ENCODE peak calls at places on chromosome 14, in five cellular contexts. One of them, this sample, is unnamed.

GRCh38 chr14:103066399-103066798 is 9.1 kb upstream of the CDC42BPB start:
- DNase-seq in transverse colon: no peak
- DNase-seq in IMR-90: no peak
- DNase-seq in SK-N-SH: no peak
- DNase-seq in tibial artery: no peak
- DNase-seq in this sample: no peak

GRCh38 chr14:22549981-22550670 is 38.9 kb downstream of the DAD1 start:
- DNase-seq in transverse colon: no peak
- DNase-seq in IMR-90: peak
- DNase-seq in SK-N-SH: no peak
- DNase-seq in tibial artery: no peak
- DNase-seq in this sample: no peak

GRCh38 chr14:36442824-36443241 is 77.2 kb downstream of the NKX2-1 start:
- DNase-seq in transverse colon: no peak
- DNase-seq in IMR-90: no peak
- DNase-seq in SK-N-SH: no peak
- DNase-seq in tibial artery: no peak
- DNase-seq in this sample: no peak

GRCh38 chr14:106790189-106791036 is 1264.0 kb downstream of the TMEM121 start:
- DNase-seq in transverse colon: peak
- DNase-seq in IMR-90: no peak
- DNase-seq in SK-N-SH: peak
- DNase-seq in tibial artery: no peak
- DNase-seq in this sample: peak

GRCh38 chr14:39322807-39323206 is 89.1 kb downstream of the MIA2 start:
- DNase-seq in transverse colon: no peak
- DNase-seq in IMR-90: peak
- DNase-seq in SK-N-SH: no peak
- DNase-seq in tibial artery: no peak
- DNase-seq in this sample: no peak

GRCh38 chr14:98692832-98693231 is 579.2 kb downstream of the BCL11B start:
- DNase-seq in transverse colon: no peak
- DNase-seq in IMR-90: no peak
- DNase-seq in SK-N-SH: no peak
- DNase-seq in tibial artery: no peak
- DNase-seq in this sample: no peak

GRCh38 chr14:43621282-43621681 is 885.8 kb downstream of the FSCB start:
- DNase-seq in transverse colon: no peak
- DNase-seq in IMR-90: no peak
- DNase-seq in SK-N-SH: no peak
- DNase-seq in tibial artery: no peak
- DNase-seq in this sample: no peak

GRCh38 chr14:45893127-45893526 is 640.1 kb upstream of the MIS18BP1 start:
- DNase-seq in transverse colon: peak
- DNase-seq in IMR-90: no peak
- DNase-seq in SK-N-SH: no peak
- DNase-seq in tibial artery: no peak
- DNase-seq in this sample: no peak

GRCh38 chr14:99508896-99509629 is 27.9 kb downstream of the CCNK start:
- DNase-seq in transverse colon: no peak
- DNase-seq in IMR-90: no peak
- DNase-seq in SK-N-SH: no peak
- DNase-seq in tibial artery: no peak
- DNase-seq in this sample: no peak

GRCh38 chr14:39431416-39432178 is 636 bp downstream of the FBXO33 start:
- DNase-seq in transverse colon: peak
- DNase-seq in IMR-90: peak
- DNase-seq in SK-N-SH: peak
- DNase-seq in tibial artery: peak
- DNase-seq in this sample: peak

GRCh38 chr14:49206832-49207231 is 379.3 kb downstream of the RPS29 start:
- DNase-seq in transverse colon: no peak
- DNase-seq in IMR-90: no peak
- DNase-seq in SK-N-SH: no peak
- DNase-seq in tibial artery: no peak
- DNase-seq in this sample: no peak

GRCh38 chr14:94646481-94646880 is 34.3 kb downstream of the SERPINA3 start:
- DNase-seq in transverse colon: no peak
- DNase-seq in IMR-90: peak
- DNase-seq in SK-N-SH: no peak
- DNase-seq in tibial artery: no peak
- DNase-seq in this sample: no peak

GRCh38 chr14:51972566-51972965 is 16.8 kb upstream of the RTRAF start:
- DNase-seq in transverse colon: no peak
- DNase-seq in IMR-90: peak
- DNase-seq in SK-N-SH: no peak
- DNase-seq in tibial artery: no peak
- DNase-seq in this sample: no peak

GRCh38 chr14:26993541-26993940 is 395.7 kb upstream of the NOVA1 start:
- DNase-seq in transverse colon: no peak
- DNase-seq in IMR-90: no peak
- DNase-seq in SK-N-SH: no peak
- DNase-seq in tibial artery: no peak
- DNase-seq in this sample: no peak

GRCh38 chr14:99342906-99343305 is 70.9 kb upstream of the BCL11B start:
- DNase-seq in transverse colon: no peak
- DNase-seq in IMR-90: no peak
- DNase-seq in SK-N-SH: no peak
- DNase-seq in tibial artery: no peak
- DNase-seq in this sample: peak

GRCh38 chr14:54597795-54598443 is 31.0 kb downstream of the SAMD4A start:
- DNase-seq in transverse colon: no peak
- DNase-seq in IMR-90: peak
- DNase-seq in SK-N-SH: no peak
- DNase-seq in tibial artery: no peak
- DNase-seq in this sample: no peak

GRCh38 chr14:101521978-101522377 is 39.3 kb upstream of the DIO3 start:
- DNase-seq in transverse colon: no peak
- DNase-seq in IMR-90: no peak
- DNase-seq in SK-N-SH: no peak
- DNase-seq in tibial artery: no peak
- DNase-seq in this sample: no peak

GRCh38 chr14:99879401-99880295 is 86.4 kb downstream of the EML1 start:
- DNase-seq in transverse colon: no peak
- DNase-seq in IMR-90: peak
- DNase-seq in SK-N-SH: no peak
- DNase-seq in tibial artery: no peak
- DNase-seq in this sample: no peak

GRCh38 chr14:85596562-85596961 is 66.6 kb downstream of the FLRT2 start:
- DNase-seq in transverse colon: no peak
- DNase-seq in IMR-90: no peak
- DNase-seq in SK-N-SH: no peak
- DNase-seq in tibial artery: no peak
- DNase-seq in this sample: no peak

GRCh38 chr14:72736791-72737559 is 156.9 kb downstream of the DPF3 start:
- DNase-seq in transverse colon: no peak
- DNase-seq in IMR-90: no peak
- DNase-seq in SK-N-SH: peak
- DNase-seq in tibial artery: peak
- DNase-seq in this sample: no peak

GRCh38 chr14:64806202-64806861 is 73.4 kb downstream of the SPTB start:
- DNase-seq in transverse colon: no peak
- DNase-seq in IMR-90: peak
- DNase-seq in SK-N-SH: no peak
- DNase-seq in tibial artery: peak
- DNase-seq in this sample: peak

GRCh38 chr14:54509546-54510501 is at the start of gene CGRRF1:
- DNase-seq in transverse colon: peak
- DNase-seq in IMR-90: peak
- DNase-seq in SK-N-SH: peak
- DNase-seq in tibial artery: peak
- DNase-seq in this sample: peak

GRCh38 chr14:51680031-51680430 is 28.3 kb downstream of the FRMD6 start:
- DNase-seq in transverse colon: no peak
- DNase-seq in IMR-90: no peak
- DNase-seq in SK-N-SH: no peak
- DNase-seq in tibial artery: no peak
- DNase-seq in this sample: no peak

GRCh38 chr14:22319526-22320352 is 269.3 kb downstream of the DAD1 start:
- DNase-seq in transverse colon: peak
- DNase-seq in IMR-90: peak
- DNase-seq in SK-N-SH: peak
- DNase-seq in tibial artery: peak
- DNase-seq in this sample: no peak

GRCh38 chr14:54803926-54804719 is 98.5 kb downstream of the GCH1 start:
- DNase-seq in transverse colon: no peak
- DNase-seq in IMR-90: no peak
- DNase-seq in SK-N-SH: no peak
- DNase-seq in tibial artery: no peak
- DNase-seq in this sample: no peak

GRCh38 chr14:24298892-24299254 is 707 bp downstream of the DHRS1 start:
- DNase-seq in transverse colon: no peak
- DNase-seq in IMR-90: peak
- DNase-seq in SK-N-SH: no peak
- DNase-seq in tibial artery: no peak
- DNase-seq in this sample: no peak

GRCh38 chr14:87252103-87252502 is 740.9 kb downstream of the GALC start:
- DNase-seq in transverse colon: no peak
- DNase-seq in IMR-90: no peak
- DNase-seq in SK-N-SH: no peak
- DNase-seq in tibial artery: no peak
- DNase-seq in this sample: no peak

DNA sequence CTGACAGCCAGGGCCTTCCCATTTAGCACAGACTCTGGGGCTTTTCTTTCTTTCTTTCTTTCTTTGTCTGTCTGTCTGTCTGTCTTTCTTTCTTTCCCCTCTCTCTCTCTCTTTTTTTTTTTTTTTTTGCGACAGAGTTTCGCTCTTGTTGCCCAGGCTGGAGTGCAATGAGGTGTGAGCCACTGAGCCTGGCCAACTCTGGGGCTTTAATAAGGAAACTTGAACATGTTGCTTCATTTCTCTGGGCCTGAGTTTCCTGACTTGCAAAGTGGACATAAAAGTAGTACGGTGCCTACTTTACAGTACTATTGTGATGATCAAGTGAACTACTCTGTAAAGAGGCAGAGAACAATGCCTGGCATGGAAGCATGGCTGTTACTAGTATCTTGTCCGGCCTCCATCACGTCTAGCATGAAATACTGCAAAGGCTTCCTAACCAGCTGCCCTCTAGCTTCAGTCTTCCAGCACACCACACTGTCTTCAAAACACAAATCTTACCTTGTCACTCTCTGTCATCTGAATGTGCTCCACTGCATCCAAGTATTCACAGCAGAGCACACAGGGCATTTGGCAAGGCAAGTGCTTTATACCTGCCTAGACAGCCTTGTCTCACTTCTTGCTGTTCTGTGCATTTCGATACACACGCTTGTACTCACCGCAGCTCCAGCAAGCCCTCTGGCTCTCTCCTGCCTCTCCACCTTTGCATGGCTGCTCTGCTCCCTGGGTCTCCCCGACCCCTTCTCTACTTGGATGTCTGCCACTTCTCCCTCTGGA is 96.7 kb downstream of the IRF2BPL start:
- DNase-seq in transverse colon: no peak
- DNase-seq in IMR-90: no peak
- DNase-seq in SK-N-SH: no peak
- DNase-seq in tibial artery: no peak
- DNase-seq in this sample: no peak
- H3K27ac ChIP-seq in transverse colon: no peak
- H3K27ac ChIP-seq in IMR-90: no peak
- H3K27ac ChIP-seq in SK-N-SH: peak
- H3K27ac ChIP-seq in tibial artery: no peak
- H3K27ac ChIP-seq in this sample: no peak

GRCh38 chr14:104144911-104145825 is 6.8 kb downstream of the KIF26A start:
- DNase-seq in transverse colon: no peak
- DNase-seq in IMR-90: no peak
- DNase-seq in SK-N-SH: peak
- DNase-seq in tibial artery: peak
- DNase-seq in this sample: peak
- H3K27ac ChIP-seq in transverse colon: no peak
- H3K27ac ChIP-seq in IMR-90: no peak
- H3K27ac ChIP-seq in SK-N-SH: peak
- H3K27ac ChIP-seq in tibial artery: no peak
- H3K27ac ChIP-seq in this sample: no peak

DNA sequence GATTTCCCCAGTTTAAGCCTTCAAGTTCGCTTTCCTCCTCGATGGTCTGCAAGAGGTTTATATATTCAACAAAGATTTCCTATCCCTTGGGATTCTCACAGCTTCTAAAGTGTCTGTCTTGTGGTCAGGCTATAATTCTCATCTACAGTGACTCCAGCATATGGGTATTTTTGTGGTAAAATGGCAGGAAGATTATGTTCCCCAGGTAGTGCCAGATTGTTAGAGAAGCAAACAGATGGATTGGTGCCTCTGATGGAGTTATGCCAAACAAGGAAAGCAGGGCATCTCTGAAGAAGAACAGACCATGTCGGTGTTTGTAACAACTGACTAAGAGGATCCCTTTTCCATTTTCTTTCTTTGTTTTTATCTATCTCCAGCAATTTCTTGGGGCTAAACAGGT is 5.5 kb upstream of the CCDC175 start:
- DNase-seq in transverse colon: no peak
- DNase-seq in IMR-90: no peak
- DNase-seq in SK-N-SH: no peak
- DNase-seq in tibial artery: no peak
- DNase-seq in this sample: no peak
- H3K27ac ChIP-seq in transverse colon: no peak
- H3K27ac ChIP-seq in IMR-90: no peak
- H3K27ac ChIP-seq in SK-N-SH: no peak
- H3K27ac ChIP-seq in tibial artery: no peak
- H3K27ac ChIP-seq in this sample: no peak

GRCh38 chr14:93033983-93034670 is 81.6 kb downstream of the ITPK1 start:
- DNase-seq in transverse colon: no peak
- DNase-seq in IMR-90: no peak
- DNase-seq in SK-N-SH: peak
- DNase-seq in tibial artery: no peak
- DNase-seq in this sample: no peak
- H3K27ac ChIP-seq in transverse colon: peak
- H3K27ac ChIP-seq in IMR-90: no peak
- H3K27ac ChIP-seq in SK-N-SH: peak
- H3K27ac ChIP-seq in tibial artery: no peak
- H3K27ac ChIP-seq in this sample: no peak

GRCh38 chr14:58270628-58271027 is 26.0 kb downstream of the PSMA3 start:
- DNase-seq in transverse colon: no peak
- DNase-seq in IMR-90: peak
- DNase-seq in SK-N-SH: no peak
- DNase-seq in tibial artery: no peak
- DNase-seq in this sample: no peak
- H3K27ac ChIP-seq in transverse colon: no peak
- H3K27ac ChIP-seq in IMR-90: no peak
- H3K27ac ChIP-seq in SK-N-SH: no peak
- H3K27ac ChIP-seq in tibial artery: no peak
- H3K27ac ChIP-seq in this sample: no peak

GRCh38 chr14:91059576-91060471 is 617 bp downstream of the RPS6KA5 start:
- DNase-seq in transverse colon: peak
- DNase-seq in IMR-90: no peak
- DNase-seq in SK-N-SH: peak
- DNase-seq in tibial artery: peak
- DNase-seq in this sample: peak
- H3K27ac ChIP-seq in transverse colon: peak
- H3K27ac ChIP-seq in IMR-90: peak
- H3K27ac ChIP-seq in SK-N-SH: peak
- H3K27ac ChIP-seq in tibial artery: peak
- H3K27ac ChIP-seq in this sample: peak